ENCODE peak calls at places on chromosomes 5 and 9, in four cellular contexts. X, R, C and W are unnamed samples.

GRCh38 chr9:130835441-130836298 is 616 bp downstream of the ABL1 start:
- DNase-seq in C (peak; percentile 59), R (peak; percentile 55), X (peak; percentile 50), W (peak; percentile 49)

GRCh38 chr9:84708400-84708799 is 38.9 kb downstream of the NTRK2 start:
- DNase-seq in R (no peak), X (no peak), C (no peak), W (no peak)

GRCh38 chr9:112447283-112447761 is 39.3 kb upstream of the KIAA1958 start:
- DNase-seq in X (peak; percentile 23), R (peak; percentile 15), C (peak; percentile 26), W (peak; percentile 29)

GRCh38 chr5:175513297-175513696 is 34.9 kb downstream of the SFXN1 start:
- DNase-seq in C (no peak), R (no peak), X (no peak), W (no peak)

GRCh38 chr9:19465571-19466267 is 56.9 kb downstream of the ACER2 start:
- DNase-seq in C (no peak), X (no peak), R (no peak), W (no peak)

GRCh38 chr5:143931389-143931984 is 119.5 kb downstream of the HMHB1 start:
- DNase-seq in C (peak; percentile 32), X (no peak), R (no peak), W (no peak)

GRCh38 chr5:74476197-74477081 is 164.1 kb downstream of the ENC1 start:
- DNase-seq in R (no peak), X (no peak), C (no peak), W (peak; percentile 11)

GRCh38 chr9:31390352-31391025 is 994.0 kb upstream of the ACO1 start:
- DNase-seq in X (no peak), C (no peak), R (no peak), W (peak; percentile 28)

GRCh38 chr5:159185773-159186172 is 23.6 kb downstream of the RNF145 start:
- DNase-seq in C (no peak), R (no peak), X (no peak), W (no peak)

GRCh38 chr5:318341-318897 is 3.1 kb upstream of the AHRR start:
- DNase-seq in C (peak; percentile 29), R (no peak), X (no peak), W (no peak)

GRCh38 chr9:95131023-95131943 is 186.2 kb downstream of the FANCC start:
- DNase-seq in C (peak; percentile 79), X (peak; percentile 73), R (peak; percentile 76), W (peak; percentile 43)

GRCh38 chr5:56686337-56687198 is 128.8 kb upstream of the MAP3K1 start:
- DNase-seq in R (no peak), X (no peak), C (no peak), W (peak; percentile 67)

GRCh38 chr5:103525366-103525765 is 37.2 kb downstream of the NUDT12 start:
- DNase-seq in C (peak; percentile 33), R (no peak), X (no peak), W (no peak)

GRCh38 chr9:13485068-13485596 is 205.6 kb upstream of the MPDZ start:
- DNase-seq in X (peak; percentile 95), R (peak; percentile 3), C (peak; percentile 96), W (no peak)

GRCh38 chr9:117160254-117160653 is 254.6 kb downstream of the ASTN2 start:
- DNase-seq in C (no peak), X (no peak), R (peak; percentile 14), W (peak; percentile 11)

GRCh38 chr9:93657331-93658111 is 81.1 kb downstream of the PHF2 start:
- DNase-seq in X (no peak), R (no peak), C (no peak), W (no peak)

GRCh38 chr9:98880311-98881015 is 63.2 kb upstream of the COL15A1 start:
- DNase-seq in X (no peak), R (no peak), C (no peak), W (no peak)

GRCh38 chr5:675876-676698 is 17.1 kb downstream of the TPPP start:
- DNase-seq in C (no peak), X (no peak), R (no peak), W (no peak)

GRCh38 chr9:27572918-27573698 is at the start of gene C9orf72:
- DNase-seq in R (peak; percentile 89), X (no peak), C (no peak), W (peak; percentile 83)

GRCh38 chr9:128512820-128513219 is 8.3 kb downstream of the GLE1 start:
- DNase-seq in R (no peak), X (no peak), C (no peak), W (no peak)

GRCh38 chr9:2826291-2826690 is 17.6 kb downstream of the PUM3 start:
- DNase-seq in C (no peak), X (no peak), R (no peak), W (no peak)

GRCh38 chr5:107218457-107219193 is 452.1 kb downstream of the EFNA5 start:
- DNase-seq in R (no peak), C (peak; percentile 36), X (peak; percentile 80), W (no peak)

GRCh38 chr5:177071671-177072385 is 14.9 kb upstream of the FGFR4 start:
- DNase-seq in R (peak; percentile 71), X (peak; percentile 89), C (peak; percentile 88), W (peak; percentile 82)

GRCh38 chr9:96420468-96421219 is 2.5 kb upstream of the ZNF367 start:
- DNase-seq in C (peak; percentile 95), X (peak; percentile 93), R (peak; percentile 93), W (peak; percentile 70)

GRCh38 chr5:94196959-94197358 is 421.4 kb downstream of the KIAA0825 start:
- DNase-seq in X (no peak), C (no peak), R (no peak), W (no peak)

GRCh38 chr9:115264333-115264732 is 146.4 kb upstream of the TNC start:
- DNase-seq in R (no peak), C (peak; percentile 13), X (peak; percentile 29), W (no peak)

GRCh38 chr5:71695561-71695960 is 23.5 kb upstream of the CARTPT start:
- DNase-seq in C (no peak), X (no peak), R (no peak), W (no peak)

GRCh38 chr5:147446528-147446927 is 63.3 kb downstream of the DPYSL3 start:
- DNase-seq in R (no peak), C (peak; percentile 36), X (no peak), W (no peak)

GRCh38 chr9:126113176-126113575 is 213.5 kb upstream of the MVB12B start:
- DNase-seq in C (no peak), X (no peak), R (no peak), W (no peak)

GRCh38 chr9:38073882-38074281 is 4.9 kb upstream of the SHB start:
- DNase-seq in C (no peak), R (no peak), X (no peak), W (no peak)

GRCh38 chr5:149301744-149302380 is 30.2 kb downstream of the AFAP1L1 start:
- DNase-seq in C (no peak), R (no peak), X (no peak), W (no peak)

GRCh38 chr9:92115977-92116285 is 718 bp upstream of the SPTLC1 start:
- DNase-seq in X (no peak), R (no peak), C (no peak), W (no peak)

GRCh38 chr5:129020683-129021082 is 55.4 kb downstream of the SLC27A6 start:
- DNase-seq in X (no peak), C (no peak), R (no peak), W (no peak)

GRCh38 chr9:109487247-109487646 is 10.9 kb downstream of the PTPN3 start:
- DNase-seq in X (no peak), R (peak; percentile 41), C (no peak), W (peak; percentile 28)

GRCh38 chr5:147190236-147190815 is 44.5 kb upstream of the STK32A start:
- DNase-seq in X (peak; percentile 11), C (no peak), R (no peak), W (no peak)

GRCh38 chr5:579211-579610 is 32.9 kb upstream of the CEP72 start:
- DNase-seq in C (no peak), X (no peak), R (no peak), W (no peak)

GRCh38 chr9:33029106-33029788 is 4.2 kb downstream of the DNAJA1 start:
- DNase-seq in C (peak; percentile 78), X (peak; percentile 87), R (no peak), W (no peak)

GRCh38 chr5:9149988-9150387 is 395.9 kb downstream of the SEMA5A start:
- DNase-seq in R (peak; percentile 78), X (peak; percentile 23), C (no peak), W (no peak)

GRCh38 chr5:174097486-174098185 is 52.1 kb downstream of the NSG2 start:
- DNase-seq in X (no peak), R (peak; percentile 84), C (no peak), W (no peak)

GRCh38 chr5:132754947-132755346 is 7.7 kb downstream of the CCNI2 start:
- DNase-seq in R (no peak), X (peak; percentile 50), C (peak; percentile 61), W (no peak)
- TF ChIP-seq CTCF in R (no peak), X (peak; percentile 28), C (peak; percentile 20), W (no peak)

GRCh38 chr9:131954299-131954698 is 125.4 kb downstream of the MED27 start:
- DNase-seq in X (no peak), R (no peak), C (no peak), W (peak; percentile 28)
- TF ChIP-seq CTCF in X (peak; percentile 28), R (no peak), C (no peak), W (peak; percentile 30)

GRCh38 chr5:169151051-169151805 is 149.7 kb downstream of the SLIT3 start:
- DNase-seq in R (no peak), X (no peak), C (no peak), W (no peak)

GRCh38 chr5:169150108-169150507 is 150.8 kb downstream of the SLIT3 start:
- DNase-seq in R (no peak), C (no peak), X (no peak), W (no peak)

GRCh38 chr5:169148066-169148740 is 152.7 kb downstream of the SLIT3 start:
- DNase-seq in R (no peak), X (no peak), C (no peak), W (no peak)

GRCh38 chr5:169147542-169147941 is 153.4 kb downstream of the SLIT3 start:
- DNase-seq in R (no peak), C (no peak), X (no peak), W (no peak)

DNA sequence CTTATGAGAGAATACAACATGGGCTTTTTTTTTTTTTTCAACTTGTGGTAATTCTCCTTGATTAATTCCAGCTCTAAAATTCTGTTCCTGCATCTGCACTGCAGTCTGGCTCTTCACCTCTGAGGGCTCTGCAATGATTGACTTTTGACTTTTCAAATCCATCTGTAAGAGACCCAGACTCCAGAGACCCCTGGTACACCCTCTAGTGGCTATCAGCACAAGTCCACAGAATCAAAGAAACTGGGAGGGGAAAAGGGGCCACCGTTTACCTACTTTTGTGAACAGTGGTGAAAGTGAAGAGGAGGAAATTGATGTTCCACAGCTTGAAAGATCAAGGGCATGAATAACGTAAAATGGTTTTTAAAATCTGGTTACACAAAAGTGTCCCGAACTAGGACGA is 151.6 kb downstream of the SLIT3 start:
- DNase-seq in C (no peak), X (no peak), R (no peak), W (no peak)
- TF ChIP-seq CTCF in C (no peak), X (peak; percentile 27), R (peak; percentile 11), W (no peak)

DNA sequence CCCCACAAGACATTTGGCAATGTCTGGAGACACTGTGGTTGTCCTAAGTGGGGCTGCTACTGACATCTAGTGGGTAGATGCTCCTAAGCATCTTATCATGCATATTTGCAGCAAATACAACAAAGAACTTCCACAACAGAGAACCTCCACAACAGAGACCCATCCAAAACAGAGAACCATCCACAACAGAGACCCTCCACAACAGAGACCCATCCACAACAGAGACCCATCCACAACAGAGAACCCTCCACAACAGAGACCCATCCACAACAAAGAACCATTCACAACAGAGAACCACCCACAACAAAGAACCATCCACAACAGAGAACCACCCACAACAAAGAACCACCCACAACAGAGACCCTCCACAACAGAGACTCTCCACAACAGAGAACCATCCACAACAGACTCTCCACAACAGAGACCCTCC is 32.8 kb downstream of the ARPC5L start:
- DNase-seq in X (peak; percentile 73), C (peak; percentile 73), R (peak; percentile 48), W (peak; percentile 71)
- TF ChIP-seq CTCF in X (peak; percentile 69), C (peak; percentile 67), R (peak; percentile 56), W (peak; percentile 64)